ENCODE peak calls at places on chromosomes 2 and 18, in seven cellular contexts. One of them, this sample, is unnamed.

GRCh38 chr2:11616097-11616687 is 53.8 kb downstream of the NTSR2 start:
- DNase-seq in cardiac muscle cell: no peak
- DNase-seq in adrenal gland: no peak
- DNase-seq in heart left ventricle: no peak
- DNase-seq in H9: no peak
- DNase-seq in tibial nerve: no peak
- DNase-seq in spleen: no peak
- DNase-seq in this sample: no peak

GRCh38 chr2:180033993-180034894 is 27.1 kb upstream of the CWC22 start:
- DNase-seq in cardiac muscle cell: peak; percentile 28
- DNase-seq in adrenal gland: no peak
- DNase-seq in heart left ventricle: peak; percentile 18
- DNase-seq in H9: peak; percentile 58
- DNase-seq in tibial nerve: no peak
- DNase-seq in spleen: no peak
- DNase-seq in this sample: peak; percentile 92

GRCh38 chr2:237060518-237061312 is 25.0 kb upstream of the COPS8 start:
- DNase-seq in cardiac muscle cell: peak; percentile 75
- DNase-seq in adrenal gland: peak; percentile 64
- DNase-seq in heart left ventricle: peak; percentile 51
- DNase-seq in H9: peak; percentile 72
- DNase-seq in tibial nerve: peak; percentile 68
- DNase-seq in spleen: no peak
- DNase-seq in this sample: peak; percentile 71

GRCh38 chr18:36354989-36355388 is 57.5 kb downstream of the FHOD3 start:
- DNase-seq in cardiac muscle cell: no peak
- DNase-seq in adrenal gland: peak; percentile 31
- DNase-seq in heart left ventricle: no peak
- DNase-seq in H9: no peak
- DNase-seq in tibial nerve: no peak
- DNase-seq in spleen: no peak
- DNase-seq in this sample: peak; percentile 59

GRCh38 chr2:43798300-43798699 is 24.5 kb downstream of the DYNC2LI1 start:
- DNase-seq in cardiac muscle cell: no peak
- DNase-seq in adrenal gland: no peak
- DNase-seq in heart left ventricle: no peak
- DNase-seq in H9: no peak
- DNase-seq in tibial nerve: no peak
- DNase-seq in spleen: no peak
- DNase-seq in this sample: peak; percentile 10

GRCh38 chr2:44237221-44237620 is 38.1 kb upstream of the SLC3A1 start:
- DNase-seq in cardiac muscle cell: no peak
- DNase-seq in adrenal gland: no peak
- DNase-seq in heart left ventricle: no peak
- DNase-seq in H9: no peak
- DNase-seq in tibial nerve: no peak
- DNase-seq in spleen: no peak
- DNase-seq in this sample: no peak

GRCh38 chr2:5690718-5691658 is 1.2 kb upstream of the SOX11 start:
- DNase-seq in cardiac muscle cell: peak; percentile 91
- DNase-seq in adrenal gland: no peak
- DNase-seq in heart left ventricle: no peak
- DNase-seq in H9: peak; percentile 81
- DNase-seq in tibial nerve: no peak
- DNase-seq in spleen: no peak
- DNase-seq in this sample: no peak

GRCh38 chr2:208142255-208142924 is 3.6 kb downstream of the CRYGB start:
- DNase-seq in cardiac muscle cell: no peak
- DNase-seq in adrenal gland: no peak
- DNase-seq in heart left ventricle: no peak
- DNase-seq in H9: no peak
- DNase-seq in tibial nerve: no peak
- DNase-seq in spleen: no peak
- DNase-seq in this sample: peak; percentile 17

GRCh38 chr18:39346916-39347315 is 1781.3 kb upstream of the CELF4 start:
- DNase-seq in cardiac muscle cell: no peak
- DNase-seq in adrenal gland: no peak
- DNase-seq in heart left ventricle: no peak
- DNase-seq in H9: no peak
- DNase-seq in tibial nerve: no peak
- DNase-seq in spleen: no peak
- DNase-seq in this sample: no peak

GRCh38 chr18:68448736-68449135 is 266.2 kb downstream of the TMX3 start:
- DNase-seq in cardiac muscle cell: no peak
- DNase-seq in adrenal gland: no peak
- DNase-seq in heart left ventricle: no peak
- DNase-seq in H9: no peak
- DNase-seq in tibial nerve: no peak
- DNase-seq in spleen: no peak
- DNase-seq in this sample: peak; percentile 39

GRCh38 chr2:113228351-113228750 is 50.4 kb downstream of the PAX8 start:
- DNase-seq in cardiac muscle cell: no peak
- DNase-seq in adrenal gland: no peak
- DNase-seq in heart left ventricle: no peak
- DNase-seq in H9: no peak
- DNase-seq in tibial nerve: no peak
- DNase-seq in spleen: no peak
- DNase-seq in this sample: no peak

GRCh38 chr2:204625135-204625534 is 79.9 kb downstream of the PARD3B start:
- DNase-seq in cardiac muscle cell: no peak
- DNase-seq in adrenal gland: no peak
- DNase-seq in heart left ventricle: no peak
- DNase-seq in H9: no peak
- DNase-seq in tibial nerve: no peak
- DNase-seq in spleen: no peak
- DNase-seq in this sample: peak; percentile 20

GRCh38 chr2:144239726-144240125 is 280.2 kb downstream of the ZEB2 start:
- DNase-seq in cardiac muscle cell: no peak
- DNase-seq in adrenal gland: no peak
- DNase-seq in heart left ventricle: no peak
- DNase-seq in H9: no peak
- DNase-seq in tibial nerve: no peak
- DNase-seq in spleen: no peak
- DNase-seq in this sample: no peak

GRCh38 chr2:2940702-2941655 is 436.6 kb downstream of the EIPR1 start:
- DNase-seq in cardiac muscle cell: peak; percentile 59
- DNase-seq in adrenal gland: no peak
- DNase-seq in heart left ventricle: no peak
- DNase-seq in H9: no peak
- DNase-seq in tibial nerve: no peak
- DNase-seq in spleen: no peak
- DNase-seq in this sample: no peak

GRCh38 chr2:74004212-74005182 is 19.8 kb downstream of the TET3 start:
- DNase-seq in cardiac muscle cell: no peak
- DNase-seq in adrenal gland: no peak
- DNase-seq in heart left ventricle: no peak
- DNase-seq in H9: no peak
- DNase-seq in tibial nerve: no peak
- DNase-seq in spleen: peak; percentile 59
- DNase-seq in this sample: no peak

GRCh38 chr18:361941-362913 is 94.4 kb upstream of the THOC1 start:
- DNase-seq in cardiac muscle cell: peak; percentile 53
- DNase-seq in adrenal gland: no peak
- DNase-seq in heart left ventricle: no peak
- DNase-seq in H9: peak; percentile 31
- DNase-seq in tibial nerve: peak; percentile 41
- DNase-seq in spleen: no peak
- DNase-seq in this sample: peak; percentile 4

GRCh38 chr18:75341267-75341666 is 86.2 kb downstream of the SMIM21 start:
- DNase-seq in cardiac muscle cell: no peak
- DNase-seq in adrenal gland: no peak
- DNase-seq in heart left ventricle: no peak
- DNase-seq in H9: no peak
- DNase-seq in tibial nerve: no peak
- DNase-seq in spleen: peak; percentile 60
- DNase-seq in this sample: no peak

GRCh38 chr2:24353364-24353763 is 7.0 kb downstream of the ITSN2 start:
- DNase-seq in cardiac muscle cell: no peak
- DNase-seq in adrenal gland: no peak
- DNase-seq in heart left ventricle: no peak
- DNase-seq in H9: no peak
- DNase-seq in tibial nerve: no peak
- DNase-seq in spleen: no peak
- DNase-seq in this sample: no peak

GRCh38 chr18:35456181-35456850 is 41.4 kb downstream of the INO80C start:
- DNase-seq in cardiac muscle cell: no peak
- DNase-seq in adrenal gland: peak; percentile 46
- DNase-seq in heart left ventricle: no peak
- DNase-seq in H9: no peak
- DNase-seq in tibial nerve: no peak
- DNase-seq in spleen: no peak
- DNase-seq in this sample: peak; percentile 84

GRCh38 chr18:2508678-2509077 is 62.6 kb downstream of the METTL4 start:
- DNase-seq in cardiac muscle cell: no peak
- DNase-seq in adrenal gland: no peak
- DNase-seq in heart left ventricle: no peak
- DNase-seq in H9: no peak
- DNase-seq in tibial nerve: no peak
- DNase-seq in spleen: no peak
- DNase-seq in this sample: no peak

GRCh38 chr2:85542777-85543176 is 3.8 kb downstream of the MAT2A start:
- DNase-seq in cardiac muscle cell: no peak
- DNase-seq in adrenal gland: no peak
- DNase-seq in heart left ventricle: no peak
- DNase-seq in H9: no peak
- DNase-seq in tibial nerve: no peak
- DNase-seq in spleen: no peak
- DNase-seq in this sample: no peak

GRCh38 chr2:72147303-72147970 is at the start of gene CYP26B1:
- DNase-seq in cardiac muscle cell: peak; percentile 70
- DNase-seq in adrenal gland: peak; percentile 29
- DNase-seq in heart left ventricle: peak; percentile 35
- DNase-seq in H9: peak; percentile 60
- DNase-seq in tibial nerve: peak; percentile 16
- DNase-seq in spleen: peak; percentile 81
- DNase-seq in this sample: no peak

GRCh38 chr2:80166457-80166856 is 138.1 kb downstream of the LRRTM1 start:
- DNase-seq in cardiac muscle cell: no peak
- DNase-seq in adrenal gland: no peak
- DNase-seq in heart left ventricle: no peak
- DNase-seq in H9: no peak
- DNase-seq in tibial nerve: no peak
- DNase-seq in spleen: no peak
- DNase-seq in this sample: no peak
- TF ChIP-seq CTCF in cardiac muscle cell: no peak
- TF ChIP-seq CTCF in adrenal gland: no peak
- TF ChIP-seq CTCF in heart left ventricle: no peak
- TF ChIP-seq CTCF in H9: no peak
- TF ChIP-seq CTCF in tibial nerve: no peak
- TF ChIP-seq CTCF in spleen: no peak
- TF ChIP-seq CTCF in this sample: no peak

GRCh38 chr18:37397814-37398213 is 167.8 kb downstream of the CELF4 start:
- DNase-seq in cardiac muscle cell: no peak
- DNase-seq in adrenal gland: no peak
- DNase-seq in heart left ventricle: no peak
- DNase-seq in H9: no peak
- DNase-seq in tibial nerve: no peak
- DNase-seq in spleen: peak; percentile 65
- DNase-seq in this sample: no peak
- TF ChIP-seq CTCF in cardiac muscle cell: no peak
- TF ChIP-seq CTCF in adrenal gland: no peak
- TF ChIP-seq CTCF in heart left ventricle: no peak
- TF ChIP-seq CTCF in H9: no peak
- TF ChIP-seq CTCF in tibial nerve: no peak
- TF ChIP-seq CTCF in spleen: no peak
- TF ChIP-seq CTCF in this sample: no peak

DNA sequence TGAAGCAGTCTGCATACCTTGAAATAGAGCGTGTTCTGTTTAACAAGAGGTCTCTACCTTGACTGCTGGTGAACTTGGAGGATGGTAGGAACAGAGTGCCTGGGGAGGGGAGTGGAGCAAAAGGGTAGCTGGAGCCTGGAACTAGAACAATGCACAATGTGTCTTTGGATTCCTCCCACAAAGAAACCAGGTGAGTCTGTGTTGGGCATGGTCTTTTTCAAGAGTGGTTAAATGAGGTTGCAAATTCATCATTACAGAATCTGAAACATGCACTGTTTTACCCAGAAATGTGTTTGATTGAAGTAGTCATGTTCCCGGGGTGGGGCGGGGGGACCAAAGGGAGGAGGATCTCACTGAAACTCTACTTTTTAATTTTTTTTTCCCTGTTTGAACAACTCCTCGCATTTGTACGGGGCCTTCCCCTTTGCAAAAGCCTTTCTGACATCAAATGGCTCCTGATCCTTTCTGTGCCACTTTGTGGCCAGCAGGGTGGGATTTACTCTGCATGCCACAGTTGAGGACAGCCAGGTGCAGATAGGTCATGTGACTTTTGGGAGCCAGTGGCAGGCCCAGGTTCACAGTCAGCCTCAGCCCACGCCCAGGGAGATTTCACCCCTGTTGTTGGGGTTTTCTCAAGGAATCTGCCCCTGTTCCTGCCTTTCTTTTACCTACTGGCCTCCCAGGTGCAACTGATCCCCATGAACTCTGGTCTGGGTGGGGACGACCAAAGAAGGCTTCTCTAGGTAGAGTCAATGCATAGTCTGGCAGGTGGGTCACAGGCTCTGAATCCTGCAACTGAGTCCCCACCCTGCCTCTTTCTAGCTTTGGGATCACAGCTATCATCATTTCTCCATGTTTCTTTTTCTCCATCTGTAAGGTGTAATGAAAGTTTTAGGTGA is 28.2 kb downstream of the MYCN start:
- DNase-seq in cardiac muscle cell: no peak
- DNase-seq in adrenal gland: no peak
- DNase-seq in heart left ventricle: no peak
- DNase-seq in H9: no peak
- DNase-seq in tibial nerve: no peak
- DNase-seq in spleen: no peak
- DNase-seq in this sample: no peak
- TF ChIP-seq CTCF in cardiac muscle cell: no peak
- TF ChIP-seq CTCF in adrenal gland: no peak
- TF ChIP-seq CTCF in heart left ventricle: no peak
- TF ChIP-seq CTCF in H9: no peak
- TF ChIP-seq CTCF in tibial nerve: no peak
- TF ChIP-seq CTCF in spleen: no peak
- TF ChIP-seq CTCF in this sample: no peak

GRCh38 chr2:185979546-185980071 is 241.0 kb downstream of the FSIP2 start:
- DNase-seq in cardiac muscle cell: no peak
- DNase-seq in adrenal gland: no peak
- DNase-seq in heart left ventricle: no peak
- DNase-seq in H9: no peak
- DNase-seq in tibial nerve: no peak
- DNase-seq in spleen: no peak
- DNase-seq in this sample: peak; percentile 66
- TF ChIP-seq CTCF in cardiac muscle cell: no peak
- TF ChIP-seq CTCF in adrenal gland: no peak
- TF ChIP-seq CTCF in heart left ventricle: no peak
- TF ChIP-seq CTCF in H9: peak; percentile 51
- TF ChIP-seq CTCF in tibial nerve: no peak
- TF ChIP-seq CTCF in spleen: no peak
- TF ChIP-seq CTCF in this sample: no peak

GRCh38 chr2:55268288-55268906 is 634 bp downstream of the MTIF2 start:
- DNase-seq in cardiac muscle cell: peak; percentile 1
- DNase-seq in adrenal gland: no peak
- DNase-seq in heart left ventricle: no peak
- DNase-seq in H9: no peak
- DNase-seq in tibial nerve: no peak
- DNase-seq in spleen: no peak
- DNase-seq in this sample: peak; percentile 27
- TF ChIP-seq CTCF in cardiac muscle cell: no peak
- TF ChIP-seq CTCF in adrenal gland: no peak
- TF ChIP-seq CTCF in heart left ventricle: no peak
- TF ChIP-seq CTCF in H9: no peak
- TF ChIP-seq CTCF in tibial nerve: no peak
- TF ChIP-seq CTCF in spleen: no peak
- TF ChIP-seq CTCF in this sample: no peak